ENCODE peak calls at places on chromosome 14, in seven cellular contexts. H is H9, X is mesendoderm, T is neuronal stem cell, Q is IMR-90, N is mesenchymal stem cell, F is trophoblast cell. S is an unnamed sample.

GRCh38 chr14:93381644-93382043 is 34.7 kb downstream of the COX8C start:
- DNase-seq in H (no peak), Q (no peak), N (no peak), X (peak), T (no peak), F (no peak), S (no peak)

GRCh38 chr14:54189358-54190354 is 207.2 kb upstream of the CDKN3 start:
- DNase-seq in Q (peak), H (no peak), N (peak), T (no peak), F (no peak), X (peak), S (no peak)

GRCh38 chr14:53167602-53168328 is 14.6 kb upstream of the DDHD1 start:
- DNase-seq in F (peak), N (peak), X (no peak), H (no peak), Q (peak), T (no peak), S (no peak)

GRCh38 chr14:77319416-77319815 is 1.3 kb downstream of the POMT2 start:
- DNase-seq in T (no peak), N (peak), F (no peak), H (no peak), Q (no peak), X (no peak), S (no peak)

GRCh38 chr14:76123426-76124095 is 28.2 kb upstream of the GPATCH2L start:
- DNase-seq in N (no peak), Q (no peak), H (no peak), T (no peak), X (peak), F (no peak), S (no peak)

GRCh38 chr14:103091041-103091882 is 3.3 kb upstream of the EXOC3L4 start:
- DNase-seq in X (no peak), Q (peak), H (peak), T (peak), F (peak), N (peak), S (no peak)

GRCh38 chr14:103393687-103394626 is 8.7 kb downstream of the MARK3 start:
- DNase-seq in F (peak), X (no peak), Q (peak), T (no peak), H (no peak), N (peak), S (no peak)

GRCh38 chr14:39617537-39617936 is 185.3 kb upstream of the FBXO33 start:
- DNase-seq in F (no peak), H (no peak), T (no peak), N (no peak), X (no peak), Q (no peak), S (no peak)

GRCh38 chr14:60632257-60632656 is 17.0 kb downstream of the SIX1 start:
- DNase-seq in T (no peak), Q (no peak), X (no peak), F (no peak), H (no peak), N (no peak), S (no peak)

GRCh38 chr14:52124791-52125661 is 56.2 kb upstream of the NID2 start:
- DNase-seq in N (peak), T (no peak), H (peak), X (peak), F (peak), Q (peak), S (no peak)

GRCh38 chr14:52443506-52443905 is 108.8 kb downstream of the TXNDC16 start:
- DNase-seq in T (no peak), H (no peak), Q (peak), N (no peak), F (no peak), X (no peak), S (no peak)

GRCh38 chr14:101559624-101560533 is 1.4 kb upstream of the DIO3 start:
- DNase-seq in X (peak), T (no peak), F (peak), H (peak), N (no peak), Q (peak), S (no peak)

GRCh38 chr14:26527095-26527494 is 70.7 kb downstream of the NOVA1 start:
- DNase-seq in H (no peak), Q (peak), X (no peak), F (no peak), N (peak), T (no peak), S (no peak)

GRCh38 chr14:61031026-61031425 is 50.0 kb downstream of the SLC38A6 start:
- DNase-seq in Q (no peak), H (no peak), T (no peak), F (no peak), N (no peak), X (no peak), S (no peak)

GRCh38 chr14:20607617-20608016 is 16.4 kb upstream of the RNASE12 start:
- DNase-seq in Q (no peak), H (no peak), F (no peak), N (no peak), T (no peak), X (no peak), S (no peak)

GRCh38 chr14:55893695-55894094 is 224.5 kb upstream of the PELI2 start:
- DNase-seq in X (no peak), T (no peak), F (peak), N (no peak), Q (no peak), H (no peak), S (no peak)

GRCh38 chr14:94110552-94111181 is at the start of gene IFI27:
- DNase-seq in T (no peak), N (no peak), H (peak), X (no peak), Q (peak), F (peak), S (no peak)

GRCh38 chr14:21915814-21916213 is 242.2 kb upstream of the OR4E1 start:
- DNase-seq in N (no peak), F (no peak), Q (no peak), T (no peak), H (no peak), X (no peak), S (no peak)

GRCh38 chr14:28382460-28383220 is 383.9 kb upstream of the FOXG1 start:
- DNase-seq in H (no peak), T (no peak), X (peak), N (peak), Q (no peak), F (peak), S (no peak)

GRCh38 chr14:55867726-55868125 is 250.5 kb upstream of the PELI2 start:
- DNase-seq in Q (peak), F (peak), N (no peak), T (no peak), H (no peak), X (no peak), S (no peak)

GRCh38 chr14:23095196-23096108 is at the start of gene C14orf119:
- DNase-seq in N (peak), T (peak), X (peak), F (peak), H (peak), Q (peak), S (no peak)

GRCh38 chr14:104512771-104513640 is 66.6 kb upstream of the C14orf180 start:
- DNase-seq in T (no peak), Q (no peak), N (no peak), H (peak), X (no peak), F (no peak), S (no peak)

GRCh38 chr14:89137514-89138163 is 279.4 kb downstream of the FOXN3 start:
- DNase-seq in X (no peak), T (no peak), H (no peak), Q (peak), F (peak), N (peak), S (no peak)

GRCh38 chr14:68442828-68443460 is 349.9 kb downstream of the ZFP36L1 start:
- DNase-seq in T (no peak), H (no peak), N (peak), X (no peak), F (no peak), Q (peak), S (no peak)

GRCh38 chr14:20419404-20419803 is 6.1 kb upstream of the TEP1 start:
- DNase-seq in H (no peak), N (no peak), Q (no peak), X (no peak), T (no peak), F (no peak), S (no peak)

GRCh38 chr14:36952702-36953101 is 219.7 kb downstream of the SLC25A21 start:
- DNase-seq in Q (peak), X (peak), H (no peak), F (peak), T (no peak), N (no peak), S (no peak)

GRCh38 chr14:65840118-65840751 is 427.7 kb downstream of the FUT8 start:
- DNase-seq in T (no peak), H (no peak), Q (no peak), X (no peak), F (no peak), N (no peak), S (no peak)

GRCh38 chr14:34030864-34031263 is 80.0 kb upstream of the EGLN3 start:
- DNase-seq in Q (peak), T (no peak), N (peak), X (no peak), F (peak), H (no peak), S (no peak)

GRCh38 chr14:21039585-21040369 is 2.4 kb upstream of the RNASE7 start:
- DNase-seq in H (peak), N (peak), X (peak), Q (peak), T (peak), F (peak), S (no peak)

GRCh38 chr14:56952766-56953473 is 142.6 kb upstream of the OTX2 start:
- DNase-seq in X (no peak), H (no peak), F (no peak), T (no peak), N (no peak), Q (no peak), S (no peak)

GRCh38 chr14:41859336-41859735 is 252.7 kb downstream of the LRFN5 start:
- DNase-seq in N (no peak), H (no peak), X (no peak), T (no peak), Q (peak), F (no peak), S (no peak)

GRCh38 chr14:73261520-73262426 is 24.5 kb downstream of the PAPLN start:
- DNase-seq in T (no peak), N (no peak), H (no peak), F (no peak), Q (no peak), X (no peak), S (no peak)

GRCh38 chr14:89630096-89630829 is 213.2 kb upstream of the FOXN3 start:
- DNase-seq in H (no peak), F (peak), Q (no peak), X (no peak), T (no peak), N (no peak), S (no peak)

GRCh38 chr14:68676511-68676943 is 116.3 kb downstream of the ZFP36L1 start:
- DNase-seq in Q (no peak), N (no peak), T (no peak), X (no peak), F (peak), H (no peak), S (no peak)

GRCh38 chr14:22394616-22395015 is 194.4 kb downstream of the DAD1 start:
- DNase-seq in T (no peak), N (no peak), F (no peak), H (no peak), X (no peak), Q (no peak), S (no peak)

GRCh38 chr14:104551851-104552737 is 27.5 kb upstream of the C14orf180 start:
- DNase-seq in Q (no peak), T (no peak), X (peak), H (no peak), F (no peak), N (no peak), S (no peak)

DNA sequence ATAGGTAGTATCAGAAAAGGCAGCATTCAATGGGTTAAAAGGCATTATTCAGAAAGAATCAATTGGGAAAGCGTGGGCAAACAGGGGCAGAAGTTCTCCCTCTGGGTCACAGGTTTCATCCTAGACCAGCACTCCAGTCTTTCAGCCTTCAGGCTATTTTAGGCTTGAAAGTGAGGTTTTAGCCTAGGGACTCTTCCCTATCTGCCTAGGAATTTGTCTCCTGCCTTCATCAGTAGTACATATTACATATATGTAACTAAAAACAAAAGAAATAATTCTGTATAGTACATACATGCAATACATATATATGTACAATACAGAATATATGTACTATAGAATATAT is 34.6 kb upstream of the PCNX1 start:
- DNase-seq in T (no peak), N (no peak), X (no peak), Q (no peak), H (no peak), F (peak), S (no peak)
- H2BK5ac ChIP-seq in T (no peak), N (no peak), X (no peak), Q (no peak), H (no peak), F (peak), S (no peak)

GRCh38 chr14:97414718-97415098 is 617.5 kb downstream of the VRK1 start:
- DNase-seq in F (no peak), N (no peak), H (no peak), T (no peak), X (no peak), Q (no peak), S (no peak)
- H2BK5ac ChIP-seq in F (no peak), N (no peak), H (no peak), T (no peak), X (no peak), Q (no peak), S (peak)

DNA sequence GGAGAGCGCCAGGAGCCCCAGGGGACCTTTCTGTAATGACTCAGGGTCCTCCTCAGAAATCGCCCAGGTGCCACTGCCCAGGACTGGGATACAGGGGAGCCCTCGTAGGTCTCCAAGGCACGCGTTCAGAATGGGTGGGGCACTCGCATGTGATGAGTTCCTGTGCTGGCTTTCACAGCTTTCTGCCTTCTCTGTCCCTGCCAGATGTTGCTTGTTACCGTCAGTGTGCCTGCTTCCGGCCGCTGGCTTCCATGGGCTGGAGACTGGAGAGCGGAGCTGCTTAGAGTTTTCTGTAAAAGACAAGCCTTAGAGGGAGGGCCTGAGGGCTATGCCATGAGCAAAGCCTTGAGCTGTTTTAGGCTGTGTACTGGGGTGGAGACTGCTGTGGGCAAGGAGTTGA is 75.0 kb upstream of the SLC24A4 start:
- DNase-seq in Q (no peak), X (no peak), N (no peak), T (no peak), H (no peak), F (no peak), S (no peak)
- H2BK5ac ChIP-seq in Q (no peak), X (no peak), N (no peak), T (no peak), H (no peak), F (no peak), S (no peak)

DNA sequence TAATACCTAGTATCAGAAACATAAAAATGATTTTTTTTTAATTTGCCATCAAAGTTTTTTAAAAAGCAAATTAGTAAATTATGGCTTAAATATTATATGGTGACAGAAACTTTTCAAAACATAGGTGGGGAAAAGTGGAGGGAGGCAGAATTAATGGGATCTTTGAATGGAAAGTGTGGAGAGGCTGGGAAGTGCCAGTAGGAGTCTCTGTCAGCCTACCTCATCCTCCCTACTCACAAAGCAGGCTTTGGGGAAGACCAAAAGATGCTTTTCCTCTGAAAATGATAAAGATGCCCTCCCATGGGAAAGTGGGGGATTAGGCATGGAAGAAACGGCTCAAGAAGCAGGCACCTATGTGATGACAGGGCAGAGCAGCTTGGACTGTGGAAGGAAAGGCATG is 21.8 kb downstream of the PLEK2 start:
- DNase-seq in T (no peak), F (no peak), H (no peak), N (no peak), X (no peak), Q (no peak), S (no peak)
- H2BK5ac ChIP-seq in T (no peak), F (no peak), H (no peak), N (no peak), X (no peak), Q (no peak), S (no peak)

GRCh38 chr14:44494125-44494524 is 13.0 kb downstream of the FSCB start:
- DNase-seq in H (no peak), T (no peak), N (peak), Q (no peak), F (no peak), X (no peak), S (no peak)
- H2BK5ac ChIP-seq in H (no peak), T (no peak), N (no peak), Q (no peak), F (no peak), X (no peak), S (no peak)

DNA sequence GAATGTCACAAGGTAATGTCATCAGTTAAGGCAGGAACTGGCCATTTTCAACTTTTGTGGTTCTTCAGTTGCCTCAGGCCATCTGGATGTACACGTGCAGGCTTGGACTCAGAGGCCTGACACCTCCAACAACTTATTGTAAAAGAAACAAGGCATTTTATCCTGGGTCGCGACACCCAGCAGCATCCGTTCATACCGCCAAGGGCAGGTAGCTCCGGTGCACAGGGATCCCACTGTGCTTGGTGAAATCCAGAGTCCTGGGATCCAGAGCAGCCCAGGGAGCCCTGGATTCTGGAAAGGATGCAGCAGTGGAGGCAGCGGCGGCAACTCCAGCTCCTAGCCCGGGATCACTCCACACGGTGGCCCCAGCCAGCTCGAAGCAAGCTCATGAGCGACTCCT is 380.9 kb upstream of the STXBP6 start:
- DNase-seq in H (no peak), Q (no peak), F (no peak), N (no peak), T (no peak), X (no peak), S (no peak)
- H2BK5ac ChIP-seq in H (no peak), Q (no peak), F (no peak), N (no peak), T (no peak), X (no peak), S (no peak)

GRCh38 chr14:74621556-74621955 is 9.5 kb upstream of the LTBP2 start:
- DNase-seq in H (no peak), N (no peak), X (peak), T (no peak), F (no peak), Q (no peak), S (no peak)

GRCh38 chr14:74620497-74620921 is 8.5 kb upstream of the LTBP2 start:
- DNase-seq in T (no peak), H (no peak), X (peak), Q (peak), F (peak), N (peak), S (no peak)

GRCh38 chr14:74619672-74620131 is 7.7 kb upstream of the LTBP2 start:
- DNase-seq in F (peak), N (peak), X (peak), H (no peak), Q (peak), T (no peak), S (no peak)

GRCh38 chr14:74620923-74621322 is 8.9 kb upstream of the LTBP2 start:
- DNase-seq in T (no peak), N (no peak), Q (no peak), F (no peak), H (no peak), X (no peak), S (no peak)

DNA sequence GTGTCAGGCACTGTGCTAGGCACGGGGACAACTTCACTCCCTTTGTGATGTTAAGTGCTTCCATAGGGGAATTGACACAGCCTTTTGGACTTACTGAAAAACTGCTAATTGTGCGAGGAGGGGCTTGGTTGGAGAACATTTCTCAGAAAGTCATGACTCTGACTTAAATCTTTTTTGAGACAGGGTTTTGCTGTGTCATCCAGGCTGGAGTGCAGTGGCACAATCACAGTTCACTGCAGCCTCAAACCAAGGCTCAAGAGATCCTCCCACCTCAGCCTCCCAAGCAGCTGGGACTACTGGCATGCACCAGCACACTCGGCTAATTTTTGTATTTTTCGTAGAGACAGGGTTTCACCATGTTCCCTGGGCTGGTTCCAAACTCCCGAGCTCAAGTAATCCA is 10.2 kb upstream of the LTBP2 start:
- DNase-seq in F (no peak), X (no peak), Q (no peak), H (no peak), N (no peak), T (no peak), S (no peak)
- H2BK5ac ChIP-seq in F (no peak), X (no peak), Q (no peak), H (no peak), N (no peak), T (no peak), S (no peak)

GRCh38 chr14:31556191-31556590 is 5.0 kb upstream of the NUBPL start:
- DNase-seq in Q (no peak), T (no peak), F (peak), H (no peak), X (peak), N (no peak), S (no peak)
- H2BK5ac ChIP-seq in Q (no peak), T (no peak), F (no peak), H (no peak), X (no peak), N (no peak), S (no peak)

DNA sequence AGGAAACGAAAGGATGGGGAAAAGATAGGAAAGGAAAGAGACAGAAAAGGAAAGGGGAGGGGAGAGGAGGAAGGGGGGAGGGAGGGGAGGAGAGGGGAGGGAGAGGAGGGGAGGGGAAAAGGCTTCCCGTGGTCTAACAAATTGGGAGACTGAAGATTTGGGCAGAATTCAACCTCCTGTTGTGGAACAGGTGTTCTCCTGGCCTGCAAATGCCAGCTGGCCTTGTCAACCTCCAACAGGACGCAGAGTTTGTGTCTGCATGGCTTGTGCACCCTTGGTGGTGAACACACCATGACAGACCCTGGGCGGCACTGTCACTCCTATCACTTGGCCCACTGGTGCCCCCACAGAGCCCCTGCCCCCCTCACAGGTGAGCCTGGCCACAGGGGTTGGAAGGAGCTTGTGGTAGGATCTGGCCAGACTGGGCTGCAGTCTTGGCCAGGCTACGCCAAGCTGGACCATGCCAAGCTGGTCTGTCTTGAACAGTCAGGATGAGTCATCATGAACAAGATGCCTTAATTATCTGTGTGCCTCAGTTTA is 321.6 kb downstream of the BCL11B start:
- DNase-seq in N (no peak), T (no peak), F (no peak), H (no peak), X (no peak), Q (no peak), S (no peak)
- H2BK5ac ChIP-seq in N (no peak), T (no peak), F (no peak), H (no peak), X (no peak), Q (no peak), S (no peak)

S was measured in H1.